ENCODE peak calls at places on chromosomes 6 and 20, in four cellular contexts. One of them, this sample, is unnamed.

GRCh38 chr20:57330998-57331397 is 1.4 kb downstream of the SPO11 start:
- DNase-seq in HepG2: no peak
- DNase-seq in K562: no peak
- DNase-seq in GM12878: no peak
- DNase-seq in this sample: no peak

GRCh38 chr20:5608448-5609161 is 141.6 kb upstream of the SHLD1 start:
- DNase-seq in K562: no peak
- DNase-seq in GM12878: no peak
- DNase-seq in HepG2: no peak
- DNase-seq in this sample: no peak

GRCh38 chr6:80021131-80021530 is 16.7 kb downstream of the TTK start:
- DNase-seq in HepG2: no peak
- DNase-seq in K562: no peak
- DNase-seq in GM12878: no peak
- DNase-seq in this sample: no peak

GRCh38 chr6:71396410-71396801 is 107.8 kb downstream of the OGFRL1 start:
- DNase-seq in K562: no peak
- DNase-seq in HepG2: no peak
- DNase-seq in GM12878: peak; percentile 16
- DNase-seq in this sample: no peak

GRCh38 chr20:58921564-58921963 is 59.5 kb upstream of the NELFCD start:
- DNase-seq in K562: no peak
- DNase-seq in GM12878: no peak
- DNase-seq in HepG2: no peak
- DNase-seq in this sample: no peak

GRCh38 chr20:3420211-3420707 is 12.8 kb upstream of the DNAAF9 start:
- DNase-seq in K562: no peak
- DNase-seq in GM12878: peak; percentile 78
- DNase-seq in HepG2: no peak
- DNase-seq in this sample: no peak

GRCh38 chr6:11763460-11764249 is 14.9 kb downstream of the ADTRP start:
- DNase-seq in K562: no peak
- DNase-seq in HepG2: no peak
- DNase-seq in GM12878: no peak
- DNase-seq in this sample: no peak

GRCh38 chr20:5354871-5355270 is 38.1 kb upstream of the PROKR2 start:
- DNase-seq in GM12878: no peak
- DNase-seq in K562: no peak
- DNase-seq in HepG2: peak; percentile 20
- DNase-seq in this sample: no peak

GRCh38 chr6:157984165-157984564 is 2.5 kb downstream of the SYNJ2 start:
- DNase-seq in GM12878: no peak
- DNase-seq in HepG2: no peak
- DNase-seq in K562: no peak
- DNase-seq in this sample: no peak

GRCh38 chr6:157985378-157986155 is 3.9 kb downstream of the SYNJ2 start:
- DNase-seq in HepG2: peak; percentile 100
- DNase-seq in K562: no peak
- DNase-seq in GM12878: no peak
- DNase-seq in this sample: no peak

GRCh38 chr6:157983439-157984119 is 1.9 kb downstream of the SYNJ2 start:
- DNase-seq in HepG2: no peak
- DNase-seq in GM12878: no peak
- DNase-seq in K562: no peak
- DNase-seq in this sample: no peak

GRCh38 chr6:157982580-157983438 is 1.1 kb downstream of the SYNJ2 start:
- DNase-seq in K562: peak; percentile 47
- DNase-seq in GM12878: no peak
- DNase-seq in HepG2: peak; percentile 85
- DNase-seq in this sample: no peak

DNA sequence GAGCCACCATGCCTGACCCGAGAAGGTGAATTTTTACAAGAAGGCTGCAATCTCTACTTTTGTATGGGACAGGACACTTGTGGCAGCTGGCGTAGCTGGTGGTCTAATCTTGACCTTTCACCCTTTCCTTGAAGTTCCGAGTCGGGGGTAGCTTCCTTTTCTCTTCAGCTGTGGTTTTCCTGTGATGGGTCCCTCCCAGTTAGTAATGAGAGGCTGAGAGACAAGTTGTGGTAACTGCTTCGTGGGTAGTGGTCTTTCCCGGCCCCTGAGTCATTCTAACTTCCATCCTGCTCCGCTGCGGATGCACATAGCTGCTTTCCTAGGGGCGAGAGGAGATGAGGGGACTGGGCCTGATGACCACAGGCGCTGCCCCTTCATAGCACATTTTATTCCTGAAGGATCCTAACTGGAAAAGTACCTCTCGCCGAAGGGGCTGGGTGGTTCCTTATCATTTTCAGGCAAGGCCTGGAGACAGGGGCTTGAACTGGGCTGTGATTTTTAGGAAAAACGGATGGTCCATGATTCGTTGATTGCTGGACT is 3.1 kb downstream of the SYNJ2 start:
- DNase-seq in HepG2: no peak
- DNase-seq in K562: peak; percentile 10
- DNase-seq in GM12878: no peak
- DNase-seq in this sample: no peak
- TF ChIP-seq SP1 in HepG2: no peak
- TF ChIP-seq SP1 in K562: no peak
- TF ChIP-seq SP1 in GM12878: no peak
- TF ChIP-seq SP1 in this sample: no peak

GRCh38 chr6:112030206-112030932 is 23.5 kb upstream of the CCN6 start:
- DNase-seq in HepG2: no peak
- DNase-seq in K562: no peak
- DNase-seq in GM12878: no peak
- DNase-seq in this sample: no peak

GRCh38 chr6:112031956-112032355 is 21.9 kb upstream of the CCN6 start:
- DNase-seq in GM12878: no peak
- DNase-seq in HepG2: no peak
- DNase-seq in K562: no peak
- DNase-seq in this sample: no peak

GRCh38 chr6:112029045-112029822 is 24.7 kb upstream of the CCN6 start:
- DNase-seq in HepG2: peak; percentile 68
- DNase-seq in K562: peak; percentile 63
- DNase-seq in GM12878: no peak
- DNase-seq in this sample: peak; percentile 79

GRCh38 chr6:112033824-112034223 is 20.1 kb upstream of the CCN6 start:
- DNase-seq in GM12878: no peak
- DNase-seq in K562: no peak
- DNase-seq in HepG2: no peak
- DNase-seq in this sample: no peak

DNA sequence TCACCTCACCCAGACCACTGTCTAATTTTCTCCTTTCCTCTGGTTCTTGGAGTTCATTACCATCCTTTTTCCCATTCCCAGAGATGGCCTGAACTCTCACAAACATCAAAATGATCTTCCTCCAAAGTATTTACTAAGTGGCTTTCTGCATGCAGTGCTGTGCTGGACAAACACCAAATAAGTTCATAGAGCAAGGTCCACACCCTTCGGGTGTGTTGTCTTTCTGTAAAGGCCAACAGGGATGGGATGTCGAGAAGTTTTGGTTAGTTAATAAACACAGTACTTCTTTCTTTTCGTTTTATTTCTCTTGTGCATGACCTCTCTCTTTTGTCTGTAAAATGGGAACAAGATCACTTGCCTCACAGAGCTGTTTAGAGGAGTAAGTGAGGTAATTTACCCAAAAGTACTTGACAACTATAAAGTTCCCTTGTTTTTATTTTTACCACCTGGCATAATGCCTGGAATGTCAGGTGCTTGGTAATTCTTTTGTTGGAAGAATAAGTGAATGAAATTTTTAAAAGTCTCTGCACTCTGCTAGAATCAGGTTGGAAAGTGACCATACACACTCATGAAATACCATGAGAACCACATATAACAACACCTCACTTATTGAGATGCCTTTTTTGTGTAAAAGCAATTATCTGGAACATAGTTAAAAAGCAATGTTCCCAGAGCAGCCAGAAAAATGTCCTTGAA is 22.8 kb upstream of the CCN6 start:
- DNase-seq in K562: no peak
- DNase-seq in GM12878: no peak
- DNase-seq in HepG2: no peak
- DNase-seq in this sample: no peak
- TF ChIP-seq BHLHE40 in K562: no peak
- TF ChIP-seq BHLHE40 in GM12878: no peak
- TF ChIP-seq BHLHE40 in HepG2: no peak
- TF ChIP-seq BHLHE40 in this sample: no peak

DNA sequence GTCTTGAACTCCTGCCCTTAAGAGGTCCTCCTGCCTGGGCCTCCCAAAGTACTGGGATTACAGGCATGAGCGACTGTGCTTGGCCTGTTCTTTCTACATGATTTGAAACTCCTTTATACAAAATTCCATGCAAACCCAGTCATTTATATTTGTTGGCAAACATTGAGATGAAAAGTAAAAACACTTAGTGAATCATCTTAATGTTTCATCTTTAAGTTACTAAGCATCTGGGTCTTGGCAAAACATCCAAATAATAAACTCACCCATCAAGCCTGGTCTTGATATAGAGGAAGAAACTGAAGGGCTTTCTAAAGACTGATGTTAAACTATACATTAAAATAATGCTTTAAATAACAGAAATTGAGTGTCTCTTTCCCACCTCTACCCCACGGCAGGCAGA is 95.1 kb downstream of the FUT9 start:
- DNase-seq in HepG2: no peak
- DNase-seq in GM12878: no peak
- DNase-seq in K562: no peak
- DNase-seq in this sample: no peak
- TF ChIP-seq FOXK2 in HepG2: no peak
- TF ChIP-seq FOXK2 in GM12878: no peak
- TF ChIP-seq FOXK2 in K562: no peak
- TF ChIP-seq FOXK2 in this sample: no peak

DNA sequence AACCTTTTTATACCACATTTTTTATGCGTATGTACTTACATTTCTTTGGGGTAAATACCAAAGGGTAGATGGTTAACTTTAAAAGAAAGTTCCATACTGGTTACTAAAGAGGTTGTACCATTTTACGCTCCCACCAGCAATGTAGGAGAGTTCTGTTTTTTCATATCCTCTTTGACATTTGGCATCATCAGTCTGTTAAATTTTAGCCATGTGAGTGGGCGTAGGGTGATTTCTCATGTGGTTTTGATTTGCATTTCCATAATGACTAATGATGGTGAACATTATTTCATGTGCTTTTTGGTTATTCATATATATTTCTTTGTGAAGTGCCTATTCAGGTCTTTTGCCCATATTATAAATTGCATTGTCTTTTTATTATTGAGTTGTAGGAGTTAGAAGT is 194.2 kb downstream of the PRL start:
- DNase-seq in GM12878: peak; percentile 68
- DNase-seq in HepG2: no peak
- DNase-seq in K562: no peak
- DNase-seq in this sample: no peak
- TF ChIP-seq SP1 in GM12878: no peak
- TF ChIP-seq SP1 in HepG2: no peak
- TF ChIP-seq SP1 in K562: no peak
- TF ChIP-seq SP1 in this sample: no peak

This sample was measured in HEK293T.